ENCODE peak calls at places on chromosome 2, in six cellular contexts. I, H, C, P, D and E are unnamed samples.

GRCh38 chr2:48952614-48953013 is 197.1 kb upstream of the LHCGR start:
- ATAC-seq in I (no peak), H (no peak), C (no peak), P (no peak), D (no peak), E (no peak)

GRCh38 chr2:109560265-109560664 is 53.5 kb downstream of the SEPTIN10 start:
- ATAC-seq in I (no peak), H (no peak), C (no peak), P (no peak), D (peak), E (no peak)

GRCh38 chr2:177812713-177813396 is 259.7 kb downstream of the PDE11A start:
- ATAC-seq in I (no peak), H (peak), C (no peak), P (peak), D (peak), E (no peak)

GRCh38 chr2:154960802-154961583 is 262.5 kb downstream of the KCNJ3 start:
- ATAC-seq in I (no peak), H (no peak), C (no peak), P (no peak), D (no peak), E (no peak)

GRCh38 chr2:200405599-200406298 is 99.3 kb downstream of the SPATS2L start:
- ATAC-seq in I (no peak), H (peak), C (no peak), P (no peak), D (peak), E (peak)

GRCh38 chr2:159200498-159200897 is 86.0 kb downstream of the WDSUB1 start:
- ATAC-seq in I (no peak), H (no peak), C (no peak), P (no peak), D (no peak), E (no peak)

GRCh38 chr2:239540174-239540573 is 139.4 kb upstream of the HDAC4 start:
- ATAC-seq in I (no peak), H (no peak), C (no peak), P (no peak), D (no peak), E (no peak)

GRCh38 chr2:135744761-135745314 is 3.2 kb downstream of the UBXN4 start:
- ATAC-seq in I (no peak), H (no peak), C (no peak), P (peak), D (peak), E (no peak)

GRCh38 chr2:202911203-202911512 is 315 bp downstream of the WDR12 start:
- ATAC-seq in I (no peak), H (peak), C (no peak), P (peak), D (peak), E (no peak)